ENCODE peak calls at places on chromosome 20, in six cellular contexts. One of them, this sample, is unnamed.

GRCh38 chr20:7967199-7967844 is 27.1 kb upstream of the HAO1 start:
- DNase-seq in SHP77: no peak
- DNase-seq in C1 segment of cervical spinal cord: no peak
- DNase-seq in epithelial cell of esophagus: peak; percentile 20
- DNase-seq in BJ: peak; percentile 66
- DNase-seq in NCI-H1105 treated with DMSO at 0.1 percent for 48 hours: no peak
- DNase-seq in this sample: no peak

GRCh38 chr20:13788167-13788834 is 3.5 kb downstream of the NDUFAF5 start:
- DNase-seq in SHP77: peak; percentile 64
- DNase-seq in C1 segment of cervical spinal cord: no peak
- DNase-seq in epithelial cell of esophagus: peak; percentile 80
- DNase-seq in BJ: no peak
- DNase-seq in NCI-H1105 treated with DMSO at 0.1 percent for 48 hours: peak; percentile 56
- DNase-seq in this sample: peak; percentile 68

GRCh38 chr20:53126185-53126584 is 154.0 kb downstream of the TSHZ2 start:
- DNase-seq in SHP77: peak; percentile 40
- DNase-seq in C1 segment of cervical spinal cord: no peak
- DNase-seq in epithelial cell of esophagus: no peak
- DNase-seq in BJ: no peak
- DNase-seq in NCI-H1105 treated with DMSO at 0.1 percent for 48 hours: peak; percentile 77
- DNase-seq in this sample: peak; percentile 57

GRCh38 chr20:51978081-51978501 is 175.8 kb upstream of the SALL4 start:
- DNase-seq in SHP77: no peak
- DNase-seq in C1 segment of cervical spinal cord: no peak
- DNase-seq in epithelial cell of esophagus: peak; percentile 72
- DNase-seq in BJ: no peak
- DNase-seq in NCI-H1105 treated with DMSO at 0.1 percent for 48 hours: peak; percentile 52
- DNase-seq in this sample: peak; percentile 42

GRCh38 chr20:23497458-23498026 is 6.6 kb downstream of the CST8 start:
- DNase-seq in SHP77: no peak
- DNase-seq in C1 segment of cervical spinal cord: no peak
- DNase-seq in epithelial cell of esophagus: no peak
- DNase-seq in BJ: no peak
- DNase-seq in NCI-H1105 treated with DMSO at 0.1 percent for 48 hours: no peak
- DNase-seq in this sample: no peak

GRCh38 chr20:1660263-1660662 is 2.7 kb upstream of the SIRPG start:
- DNase-seq in SHP77: no peak
- DNase-seq in C1 segment of cervical spinal cord: no peak
- DNase-seq in epithelial cell of esophagus: no peak
- DNase-seq in BJ: no peak
- DNase-seq in NCI-H1105 treated with DMSO at 0.1 percent for 48 hours: no peak
- DNase-seq in this sample: no peak

GRCh38 chr20:39090881-39091280 is 128.7 kb downstream of the DHX35 start:
- DNase-seq in SHP77: no peak
- DNase-seq in C1 segment of cervical spinal cord: no peak
- DNase-seq in epithelial cell of esophagus: no peak
- DNase-seq in BJ: no peak
- DNase-seq in NCI-H1105 treated with DMSO at 0.1 percent for 48 hours: no peak
- DNase-seq in this sample: peak; percentile 85

GRCh38 chr20:26169506-26169905 is 472.9 kb upstream of the ZNF337 start:
- DNase-seq in SHP77: no peak
- DNase-seq in C1 segment of cervical spinal cord: no peak
- DNase-seq in epithelial cell of esophagus: no peak
- DNase-seq in BJ: peak; percentile 57
- DNase-seq in NCI-H1105 treated with DMSO at 0.1 percent for 48 hours: no peak
- DNase-seq in this sample: no peak

GRCh38 chr20:4026093-4026601 is 10.8 kb upstream of the RNF24 start:
- DNase-seq in SHP77: peak; percentile 19
- DNase-seq in C1 segment of cervical spinal cord: no peak
- DNase-seq in epithelial cell of esophagus: peak; percentile 74
- DNase-seq in BJ: peak; percentile 52
- DNase-seq in NCI-H1105 treated with DMSO at 0.1 percent for 48 hours: peak; percentile 9
- DNase-seq in this sample: peak; percentile 94

GRCh38 chr20:48698507-48699267 is 129.1 kb downstream of the PREX1 start:
- DNase-seq in SHP77: peak; percentile 7
- DNase-seq in C1 segment of cervical spinal cord: no peak
- DNase-seq in epithelial cell of esophagus: no peak
- DNase-seq in BJ: no peak
- DNase-seq in NCI-H1105 treated with DMSO at 0.1 percent for 48 hours: no peak
- DNase-seq in this sample: peak; percentile 30

GRCh38 chr20:63318391-63319163 is 25.6 kb downstream of the COL20A1 start:
- DNase-seq in SHP77: no peak
- DNase-seq in C1 segment of cervical spinal cord: no peak
- DNase-seq in epithelial cell of esophagus: no peak
- DNase-seq in BJ: no peak
- DNase-seq in NCI-H1105 treated with DMSO at 0.1 percent for 48 hours: no peak
- DNase-seq in this sample: no peak

GRCh38 chr20:6067765-6068318 is 14.0 kb upstream of the LRRN4 start:
- DNase-seq in SHP77: no peak
- DNase-seq in C1 segment of cervical spinal cord: no peak
- DNase-seq in epithelial cell of esophagus: no peak
- DNase-seq in BJ: no peak
- DNase-seq in NCI-H1105 treated with DMSO at 0.1 percent for 48 hours: no peak
- DNase-seq in this sample: no peak

This sample was measured in NCI-H69.